ENCODE peak calls at places on chromosomes 16 and 17, in nine cellular contexts. I is heart left ventricle, H is A549, A is upper lobe of right lung, K is esophagus muscularis mucosa, P is MCF 10A, G is Peyer's patch, J is HFFc6, B is AG09319. X is an unnamed sample.

GRCh38 chr16:84712138-84712671 is 12.4 kb downstream of the USP10 start:
- DNase-seq in G (no peak), K (no peak), B (no peak), H (no peak), I (no peak), P (no peak), A (no peak), J (no peak), X (no peak)

GRCh38 chr17:81026266-81027036 is 8.5 kb upstream of the BAIAP2 start:
- DNase-seq in H (no peak), G (no peak), P (no peak), A (peak), B (no peak), J (no peak), I (no peak), K (no peak), X (no peak)

GRCh38 chr17:62718420-62718819 is 89.7 kb downstream of the MARCHF10 start:
- DNase-seq in B (no peak), K (no peak), A (no peak), P (peak), H (no peak), I (no peak), G (no peak), J (peak), X (peak)

GRCh38 chr17:8905256-8905778 is 37.8 kb upstream of the PIK3R6 start:
- DNase-seq in I (no peak), J (no peak), P (no peak), A (no peak), K (peak), H (no peak), G (no peak), B (no peak), X (no peak)

GRCh38 chr17:64183815-64184397 is 54.0 kb upstream of the ERN1 start:
- DNase-seq in G (no peak), J (peak), K (no peak), A (no peak), P (peak), H (no peak), I (no peak), B (no peak), X (peak)

GRCh38 chr17:1107777-1108559 is 71.8 kb downstream of the ABR start:
- DNase-seq in B (no peak), P (no peak), G (peak), A (no peak), J (peak), K (no peak), H (no peak), I (peak), X (no peak)

GRCh38 chr17:59381716-59382570 is 50.5 kb downstream of the YPEL2 start:
- DNase-seq in P (no peak), A (no peak), H (no peak), G (no peak), B (no peak), J (no peak), I (peak), K (no peak), X (no peak)

GRCh38 chr17:81867123-81867951 is 3.8 kb downstream of the ARHGDIA start:
- DNase-seq in A (no peak), P (peak), K (no peak), H (no peak), B (no peak), J (peak), G (peak), I (no peak), X (peak)

GRCh38 chr17:1186214-1186820 is 6.5 kb upstream of the ABR start:
- DNase-seq in K (no peak), H (no peak), B (no peak), A (no peak), J (peak), P (peak), G (no peak), I (no peak), X (no peak)

GRCh38 chr17:49509588-49509917 is 14.5 kb downstream of the NGFR start:
- DNase-seq in H (no peak), B (no peak), G (no peak), P (peak), J (no peak), K (no peak), A (no peak), I (no peak), X (no peak)

GRCh38 chr16:69393898-69394849 is 8.4 kb upstream of the TERF2 start:
- DNase-seq in A (no peak), J (no peak), G (peak), B (no peak), P (no peak), H (no peak), K (no peak), I (no peak), X (no peak)

GRCh38 chr16:49564577-49565224 is 191.1 kb downstream of the C16orf78 start:
- DNase-seq in J (no peak), P (no peak), K (no peak), I (no peak), G (no peak), H (no peak), A (no peak), B (no peak), X (no peak)

GRCh38 chr17:40564883-40565744 is at the start of gene CCR7:
- DNase-seq in J (no peak), B (no peak), H (no peak), A (peak), P (no peak), K (peak), G (peak), I (no peak), X (peak)

GRCh38 chr17:68182940-68183551 is 64.8 kb upstream of the AMZ2 start:
- DNase-seq in J (no peak), P (peak), H (no peak), A (no peak), B (no peak), G (peak), K (no peak), I (no peak), X (peak)

GRCh38 chr16:4306439-4307214 is 9.2 kb upstream of the GLIS2 start:
- DNase-seq in A (no peak), I (no peak), J (no peak), G (peak), H (no peak), K (no peak), P (no peak), B (no peak), X (peak)

GRCh38 chr17:30788918-30789317 is 35.6 kb downstream of the CRLF3 start:
- DNase-seq in I (no peak), B (no peak), J (peak), G (no peak), H (no peak), K (no peak), A (no peak), P (no peak), X (no peak)

GRCh38 chr17:82964851-82965341 is 114.5 kb upstream of the METRNL start:
- DNase-seq in A (peak), J (no peak), G (peak), K (no peak), I (no peak), B (no peak), P (no peak), H (no peak), X (no peak)

GRCh38 chr16:3012246-3012645 is 477 bp upstream of the CLDN9 start:
- DNase-seq in B (no peak), A (no peak), I (no peak), G (no peak), P (no peak), J (no peak), K (no peak), H (no peak), X (no peak)

GRCh38 chr17:45906927-45907622 is 12.7 kb downstream of the MAPT start:
- DNase-seq in A (no peak), H (no peak), J (no peak), P (no peak), B (no peak), G (no peak), I (no peak), K (no peak), X (peak)

GRCh38 chr17:74431568-74432483 is at the start of gene GPRC5C:
- DNase-seq in J (no peak), G (peak), K (no peak), I (peak), P (peak), B (no peak), H (peak), A (peak), X (peak)

GRCh38 chr17:83103938-83104311 is 24.5 kb downstream of the METRNL start:
- DNase-seq in P (no peak), H (no peak), I (no peak), G (no peak), J (no peak), B (no peak), K (no peak), A (no peak), X (no peak)

GRCh38 chr17:72142614-72143013 is 21.8 kb downstream of the SOX9 start:
- DNase-seq in A (no peak), I (no peak), G (no peak), B (no peak), K (no peak), H (no peak), P (no peak), J (no peak), X (no peak)

GRCh38 chr17:82241183-82241925 is 12.5 kb downstream of the SLC16A3 start:
- DNase-seq in A (peak), I (peak), P (peak), H (no peak), B (no peak), K (peak), J (peak), G (peak), X (peak)

GRCh38 chr17:7997186-7997585 is 5.2 kb upstream of the GUCY2D start:
- DNase-seq in G (peak), A (no peak), H (peak), B (no peak), I (peak), J (peak), P (peak), K (no peak), X (peak)

GRCh38 chr17:80110927-80111701 is 9.7 kb downstream of the GAA start:
- DNase-seq in A (no peak), P (no peak), J (no peak), H (no peak), G (peak), B (no peak), I (no peak), K (no peak), X (no peak)

GRCh38 chr17:27247071-27247957 is 46.6 kb upstream of the WSB1 start:
- DNase-seq in H (peak), I (peak), B (peak), A (peak), J (peak), P (peak), G (peak), K (peak), X (no peak)

GRCh38 chr17:48723555-48724239 is 712 bp downstream of the PRAC2 start:
- DNase-seq in H (no peak), G (no peak), I (no peak), K (no peak), A (no peak), J (no peak), B (no peak), P (no peak), X (peak)

GRCh38 chr16:81190667-81191066 is 47.8 kb upstream of the BCO1 start:
- DNase-seq in I (no peak), B (no peak), P (no peak), H (peak), K (no peak), G (no peak), A (no peak), J (peak), X (no peak)

GRCh38 chr16:17445421-17445820 is 25.3 kb downstream of the XYLT1 start:
- DNase-seq in J (no peak), A (no peak), B (no peak), K (no peak), P (no peak), I (no peak), H (no peak), G (no peak), X (no peak)

GRCh38 chr16:49194499-49195260 is 87.0 kb downstream of the CBLN1 start:
- DNase-seq in I (no peak), G (no peak), A (no peak), K (peak), J (no peak), H (no peak), P (no peak), B (no peak), X (no peak)

GRCh38 chr17:66426397-66427033 is 124.1 kb downstream of the PRKCA start:
- DNase-seq in K (no peak), H (no peak), I (no peak), A (no peak), B (no peak), P (peak), J (no peak), G (peak), X (peak)

GRCh38 chr17:80187090-80187489 is 17.3 kb downstream of the CARD14 start:
- DNase-seq in P (peak), H (peak), K (no peak), B (no peak), J (no peak), A (no peak), G (no peak), I (no peak), X (no peak)

GRCh38 chr16:658679-659571 is 9.0 kb upstream of the RHOT2 start:
- DNase-seq in K (no peak), H (no peak), P (no peak), A (no peak), B (no peak), J (no peak), I (no peak), G (no peak), X (no peak)
- TF ChIP-seq CTCF in K (no peak), H (no peak), P (no peak), A (no peak), B (no peak), J (peak), I (no peak), G (no peak), X (no peak)

DNA sequence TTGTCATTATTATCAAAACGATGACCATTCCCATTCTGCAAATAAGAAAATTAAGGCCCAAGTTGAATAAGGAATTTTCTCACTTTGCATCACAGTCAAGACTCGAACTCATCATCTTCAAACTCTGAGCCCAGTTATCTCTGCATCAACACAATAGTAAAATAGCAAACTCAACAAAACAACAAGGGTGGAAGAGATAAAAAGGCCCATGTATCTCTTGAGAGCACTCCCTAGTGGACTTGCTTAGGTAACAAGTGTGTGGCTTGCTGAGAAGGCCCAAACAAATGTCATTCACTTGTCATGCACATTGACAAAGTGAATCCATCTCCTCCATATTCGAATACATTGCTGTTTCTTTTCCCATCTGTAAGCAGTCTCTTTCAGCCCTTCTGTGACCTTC is 412.0 kb upstream of the MAF start:
- DNase-seq in H (no peak), J (no peak), G (no peak), P (no peak), K (no peak), A (no peak), B (no peak), I (no peak), X (no peak)
- TF ChIP-seq CTCF in H (no peak), J (no peak), G (no peak), P (no peak), K (no peak), A (no peak), B (no peak), I (no peak), X (no peak)

GRCh38 chr17:78462148-78462547 is 83.7 kb downstream of the PGS1 start:
- DNase-seq in J (no peak), H (no peak), A (no peak), G (no peak), B (no peak), K (no peak), P (no peak), I (no peak), X (no peak)
- TF ChIP-seq CTCF in J (no peak), H (no peak), A (no peak), G (no peak), B (no peak), K (no peak), P (no peak), I (no peak), X (no peak)

GRCh38 chr17:75641343-75641742 is 8.1 kb downstream of the SMIM5 start:
- DNase-seq in J (no peak), A (no peak), K (no peak), P (no peak), I (peak), H (no peak), B (no peak), G (no peak), X (no peak)

GRCh38 chr17:75638893-75639292 is 5.7 kb downstream of the SMIM5 start:
- DNase-seq in J (no peak), H (no peak), A (peak), I (peak), P (no peak), K (no peak), B (no peak), G (no peak), X (no peak)

GRCh38 chr17:75639327-75639726 is 6.1 kb downstream of the SMIM5 start:
- DNase-seq in P (no peak), I (peak), H (no peak), B (no peak), J (no peak), G (no peak), A (peak), K (no peak), X (no peak)

GRCh38 chr17:75640556-75641119 is 7.4 kb downstream of the SMIM5 start:
- DNase-seq in H (no peak), A (peak), G (no peak), B (no peak), P (no peak), J (no peak), I (peak), K (no peak), X (no peak)

DNA sequence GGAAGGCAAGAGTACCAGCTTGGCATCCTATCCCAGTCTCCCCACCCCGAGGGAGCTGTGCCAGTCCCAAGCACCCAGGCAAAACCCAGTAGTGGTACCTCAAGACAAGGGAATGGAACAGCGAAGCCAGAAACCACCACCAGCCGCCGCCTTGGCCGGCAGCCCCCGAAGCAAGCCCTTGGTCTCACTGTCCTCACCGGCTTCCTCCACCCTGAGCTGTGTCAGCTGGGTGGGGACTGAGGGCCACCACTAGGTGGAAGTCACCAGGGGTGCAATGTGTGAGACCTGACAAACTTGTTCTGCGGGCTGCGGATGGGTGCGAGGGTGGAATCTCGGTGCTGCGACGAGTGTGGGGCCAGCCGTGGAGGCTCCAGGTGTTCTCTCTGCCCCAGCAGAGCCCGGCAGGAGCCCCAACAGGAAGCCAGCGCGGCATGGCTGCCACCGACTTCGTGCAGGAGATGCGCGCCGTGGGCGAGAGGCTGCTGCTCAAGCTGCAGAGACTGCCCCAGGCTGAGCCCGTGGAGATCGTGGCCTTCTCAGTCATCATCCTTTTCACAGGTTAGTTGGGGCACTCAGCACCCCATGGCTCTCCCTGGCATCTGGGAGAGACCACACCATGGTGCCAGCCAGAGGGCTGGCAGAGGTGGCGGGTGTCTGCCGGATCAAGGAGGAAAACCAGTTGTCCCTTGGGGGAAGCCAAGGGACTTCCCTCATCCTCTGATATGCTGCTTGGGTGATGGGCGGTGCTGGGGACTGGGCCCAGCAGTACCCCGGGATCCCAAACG is 6.7 kb downstream of the SMIM5 start:
- DNase-seq in P (no peak), A (peak), H (no peak), K (no peak), G (no peak), B (no peak), J (no peak), I (peak), X (no peak)
- TF ChIP-seq CTCF in P (no peak), A (no peak), H (no peak), K (no peak), G (peak), B (no peak), J (peak), I (no peak), X (no peak)

GRCh38 chr16:50884066-50884860 is 142.4 kb downstream of the CYLD start:
- DNase-seq in H (no peak), A (no peak), J (no peak), B (no peak), P (peak), K (peak), G (no peak), I (no peak), X (peak)
- TF ChIP-seq CTCF in H (no peak), A (peak), J (peak), B (peak), P (peak), K (no peak), G (no peak), I (no peak), X (peak)

GRCh38 chr17:21289902-21290571 is 5.5 kb downstream of the MAP2K3 start:
- DNase-seq in K (no peak), G (no peak), I (peak), P (no peak), J (no peak), A (no peak), H (no peak), B (no peak), X (no peak)
- TF ChIP-seq CTCF in K (no peak), G (no peak), I (peak), P (no peak), J (peak), A (no peak), H (no peak), B (no peak), X (no peak)

GRCh38 chr17:56629450-56630187 is 36.1 kb downstream of the NOG start:
- DNase-seq in K (no peak), G (no peak), H (peak), I (no peak), J (peak), A (no peak), P (no peak), B (peak), X (peak)
- TF ChIP-seq CTCF in K (no peak), G (no peak), H (peak), I (peak), J (peak), A (peak), P (no peak), B (peak), X (no peak)

GRCh38 chr16:59737274-59737673 is 1003.2 kb upstream of the GOT2 start:
- DNase-seq in P (no peak), B (no peak), J (no peak), H (no peak), K (no peak), G (no peak), A (no peak), I (no peak), X (no peak)
- TF ChIP-seq CTCF in P (no peak), B (no peak), J (no peak), H (no peak), K (no peak), G (no peak), A (no peak), I (no peak), X (no peak)

DNA sequence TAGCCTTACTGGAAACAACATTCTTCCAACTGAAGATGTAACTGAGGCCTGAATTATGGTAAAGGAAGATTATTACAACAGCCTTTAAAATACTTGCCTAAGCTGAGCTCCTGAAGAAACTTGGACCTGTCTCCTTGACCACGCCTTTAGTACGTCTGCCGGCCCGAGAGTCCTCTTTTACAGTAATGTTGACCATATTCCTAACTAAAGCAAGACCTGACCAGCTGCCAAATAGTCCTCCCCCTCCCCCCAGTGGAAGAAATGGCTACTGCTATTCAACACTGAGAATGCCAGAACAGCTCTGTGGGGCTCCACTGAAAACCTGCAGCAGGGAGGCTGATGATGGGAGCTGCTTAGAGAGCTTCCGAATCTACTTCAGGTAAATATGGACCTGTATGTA is 12.6 kb upstream of the FOXJ1 start:
- DNase-seq in B (no peak), K (no peak), I (no peak), G (no peak), A (peak), P (peak), J (peak), H (no peak), X (no peak)
- TF ChIP-seq CTCF in B (no peak), K (peak), I (peak), G (no peak), A (no peak), P (no peak), J (peak), H (no peak), X (no peak)